ENCODE peak calls at places on chromosomes 13 and 19, in ten cellular contexts. One of them, this sample, is unnamed.

GRCh38 chr19:10372698-10373097 is 7.7 kb downstream of the TYK2 start:
- DNase-seq in AG04450: no peak
- DNase-seq in tibial nerve: no peak
- DNase-seq in fibroblast of the aortic adventitia: no peak
- DNase-seq in heart left ventricle: no peak
- DNase-seq in fibroblast of mammary gland: no peak
- DNase-seq in CD4-positive, alpha-beta T cell: no peak
- DNase-seq in AG09309: no peak
- DNase-seq in fibroblast of lung: no peak
- DNase-seq in cardiac muscle cell: no peak
- DNase-seq in this sample: no peak

GRCh38 chr13:100394005-100394695 is 194.4 kb downstream of the GGACT start:
- DNase-seq in AG04450: peak
- DNase-seq in tibial nerve: peak
- DNase-seq in fibroblast of the aortic adventitia: peak
- DNase-seq in heart left ventricle: no peak
- DNase-seq in fibroblast of mammary gland: peak
- DNase-seq in CD4-positive, alpha-beta T cell: no peak
- DNase-seq in AG09309: peak
- DNase-seq in fibroblast of lung: peak
- DNase-seq in cardiac muscle cell: peak
- DNase-seq in this sample: no peak

GRCh38 chr19:38745316-38745715 is 1.0 kb upstream of the CAPN12 start:
- DNase-seq in AG04450: no peak
- DNase-seq in tibial nerve: no peak
- DNase-seq in fibroblast of the aortic adventitia: no peak
- DNase-seq in heart left ventricle: no peak
- DNase-seq in fibroblast of mammary gland: no peak
- DNase-seq in CD4-positive, alpha-beta T cell: no peak
- DNase-seq in AG09309: no peak
- DNase-seq in fibroblast of lung: no peak
- DNase-seq in cardiac muscle cell: no peak
- DNase-seq in this sample: no peak

GRCh38 chr19:5005096-5005495 is 36.2 kb downstream of the KDM4B start:
- DNase-seq in AG04450: no peak
- DNase-seq in tibial nerve: no peak
- DNase-seq in fibroblast of the aortic adventitia: no peak
- DNase-seq in heart left ventricle: no peak
- DNase-seq in fibroblast of mammary gland: no peak
- DNase-seq in CD4-positive, alpha-beta T cell: no peak
- DNase-seq in AG09309: no peak
- DNase-seq in fibroblast of lung: no peak
- DNase-seq in cardiac muscle cell: no peak
- DNase-seq in this sample: no peak

GRCh38 chr19:29714953-29715694 is at the start of gene C19orf12:
- DNase-seq in AG04450: no peak
- DNase-seq in tibial nerve: no peak
- DNase-seq in fibroblast of the aortic adventitia: peak
- DNase-seq in heart left ventricle: peak
- DNase-seq in fibroblast of mammary gland: peak
- DNase-seq in CD4-positive, alpha-beta T cell: peak
- DNase-seq in AG09309: no peak
- DNase-seq in fibroblast of lung: peak
- DNase-seq in cardiac muscle cell: peak
- DNase-seq in this sample: no peak

GRCh38 chr19:55275851-55276719 is 3.8 kb downstream of the HSPBP1 start:
- DNase-seq in AG04450: no peak
- DNase-seq in tibial nerve: no peak
- DNase-seq in fibroblast of the aortic adventitia: no peak
- DNase-seq in heart left ventricle: no peak
- DNase-seq in fibroblast of mammary gland: no peak
- DNase-seq in CD4-positive, alpha-beta T cell: no peak
- DNase-seq in AG09309: no peak
- DNase-seq in fibroblast of lung: no peak
- DNase-seq in cardiac muscle cell: no peak
- DNase-seq in this sample: no peak

GRCh38 chr19:17920527-17920926 is 12.3 kb upstream of the CCDC124 start:
- DNase-seq in AG04450: no peak
- DNase-seq in tibial nerve: no peak
- DNase-seq in fibroblast of the aortic adventitia: no peak
- DNase-seq in heart left ventricle: no peak
- DNase-seq in fibroblast of mammary gland: no peak
- DNase-seq in CD4-positive, alpha-beta T cell: no peak
- DNase-seq in AG09309: no peak
- DNase-seq in fibroblast of lung: no peak
- DNase-seq in cardiac muscle cell: no peak
- DNase-seq in this sample: no peak

GRCh38 chr19:48963371-48964204 is 1.5 kb upstream of the FTL start:
- DNase-seq in AG04450: no peak
- DNase-seq in tibial nerve: peak
- DNase-seq in fibroblast of the aortic adventitia: peak
- DNase-seq in heart left ventricle: peak
- DNase-seq in fibroblast of mammary gland: peak
- DNase-seq in CD4-positive, alpha-beta T cell: peak
- DNase-seq in AG09309: no peak
- DNase-seq in fibroblast of lung: peak
- DNase-seq in cardiac muscle cell: peak
- DNase-seq in this sample: no peak

GRCh38 chr13:104414181-104414580 is 1348.0 kb upstream of the SLC10A2 start:
- DNase-seq in AG04450: no peak
- DNase-seq in tibial nerve: no peak
- DNase-seq in fibroblast of the aortic adventitia: no peak
- DNase-seq in heart left ventricle: no peak
- DNase-seq in fibroblast of mammary gland: no peak
- DNase-seq in CD4-positive, alpha-beta T cell: no peak
- DNase-seq in AG09309: no peak
- DNase-seq in fibroblast of lung: no peak
- DNase-seq in cardiac muscle cell: no peak
- DNase-seq in this sample: no peak

GRCh38 chr13:93309886-93310520 is 83.4 kb downstream of the GPC6 start:
- DNase-seq in AG04450: no peak
- DNase-seq in tibial nerve: no peak
- DNase-seq in fibroblast of the aortic adventitia: peak
- DNase-seq in heart left ventricle: no peak
- DNase-seq in fibroblast of mammary gland: peak
- DNase-seq in CD4-positive, alpha-beta T cell: no peak
- DNase-seq in AG09309: peak
- DNase-seq in fibroblast of lung: peak
- DNase-seq in cardiac muscle cell: peak
- DNase-seq in this sample: peak

GRCh38 chr19:41376241-41376997 is at the start of gene TMEM91:
- DNase-seq in AG04450: no peak
- DNase-seq in tibial nerve: peak
- DNase-seq in fibroblast of the aortic adventitia: peak
- DNase-seq in heart left ventricle: peak
- DNase-seq in fibroblast of mammary gland: peak
- DNase-seq in CD4-positive, alpha-beta T cell: peak
- DNase-seq in AG09309: no peak
- DNase-seq in fibroblast of lung: no peak
- DNase-seq in cardiac muscle cell: peak
- DNase-seq in this sample: no peak

GRCh38 chr13:108921238-108921637 is 291.8 kb downstream of the MYO16 start:
- DNase-seq in AG04450: no peak
- DNase-seq in tibial nerve: no peak
- DNase-seq in fibroblast of the aortic adventitia: no peak
- DNase-seq in heart left ventricle: no peak
- DNase-seq in fibroblast of mammary gland: no peak
- DNase-seq in CD4-positive, alpha-beta T cell: no peak
- DNase-seq in AG09309: no peak
- DNase-seq in fibroblast of lung: no peak
- DNase-seq in cardiac muscle cell: no peak
- DNase-seq in this sample: no peak

GRCh38 chr19:45816236-45817009 is 1.3 kb upstream of the RSPH6A start:
- DNase-seq in AG04450: no peak
- DNase-seq in tibial nerve: no peak
- DNase-seq in fibroblast of the aortic adventitia: no peak
- DNase-seq in heart left ventricle: no peak
- DNase-seq in fibroblast of mammary gland: no peak
- DNase-seq in CD4-positive, alpha-beta T cell: no peak
- DNase-seq in AG09309: no peak
- DNase-seq in fibroblast of lung: no peak
- DNase-seq in cardiac muscle cell: no peak
- DNase-seq in this sample: no peak

GRCh38 chr13:72164811-72165210 is 297.8 kb upstream of the DACH1 start:
- DNase-seq in AG04450: no peak
- DNase-seq in tibial nerve: no peak
- DNase-seq in fibroblast of the aortic adventitia: no peak
- DNase-seq in heart left ventricle: no peak
- DNase-seq in fibroblast of mammary gland: no peak
- DNase-seq in CD4-positive, alpha-beta T cell: no peak
- DNase-seq in AG09309: no peak
- DNase-seq in fibroblast of lung: peak
- DNase-seq in cardiac muscle cell: no peak
- DNase-seq in this sample: no peak

GRCh38 chr13:72166102-72166660 is 299.2 kb upstream of the DACH1 start:
- DNase-seq in AG04450: no peak
- DNase-seq in tibial nerve: no peak
- DNase-seq in fibroblast of the aortic adventitia: no peak
- DNase-seq in heart left ventricle: no peak
- DNase-seq in fibroblast of mammary gland: no peak
- DNase-seq in CD4-positive, alpha-beta T cell: no peak
- DNase-seq in AG09309: no peak
- DNase-seq in fibroblast of lung: peak
- DNase-seq in cardiac muscle cell: no peak
- DNase-seq in this sample: no peak

GRCh38 chr13:72163671-72164070 is 296.7 kb upstream of the DACH1 start:
- DNase-seq in AG04450: no peak
- DNase-seq in tibial nerve: no peak
- DNase-seq in fibroblast of the aortic adventitia: no peak
- DNase-seq in heart left ventricle: no peak
- DNase-seq in fibroblast of mammary gland: no peak
- DNase-seq in CD4-positive, alpha-beta T cell: no peak
- DNase-seq in AG09309: no peak
- DNase-seq in fibroblast of lung: peak
- DNase-seq in cardiac muscle cell: no peak
- DNase-seq in this sample: peak

DNA sequence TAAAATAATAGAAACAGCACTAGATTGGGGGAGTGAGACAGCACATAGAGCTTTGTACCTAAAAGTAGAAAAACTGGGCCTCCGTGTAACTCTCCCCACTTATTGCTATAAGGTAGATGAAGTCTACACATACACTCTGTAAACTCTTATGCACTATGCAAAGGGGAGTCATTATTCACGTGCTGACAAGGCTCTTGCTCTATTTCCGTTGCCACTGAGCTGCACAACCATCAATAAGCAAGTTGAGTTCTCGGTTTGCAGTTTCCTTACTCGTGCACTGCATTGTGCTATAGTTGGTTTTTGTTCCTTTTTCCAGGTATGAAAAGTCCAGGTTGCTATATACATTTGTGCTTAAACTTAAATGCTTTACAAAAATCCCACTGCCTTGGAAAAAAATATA is 294.0 kb upstream of the DACH1 start:
- DNase-seq in AG04450: no peak
- DNase-seq in tibial nerve: no peak
- DNase-seq in fibroblast of the aortic adventitia: no peak
- DNase-seq in heart left ventricle: no peak
- DNase-seq in fibroblast of mammary gland: no peak
- DNase-seq in CD4-positive, alpha-beta T cell: no peak
- DNase-seq in AG09309: no peak
- DNase-seq in fibroblast of lung: no peak
- DNase-seq in cardiac muscle cell: no peak
- DNase-seq in this sample: no peak
- TF ChIP-seq CTCF in AG04450: no peak
- TF ChIP-seq CTCF in tibial nerve: no peak
- TF ChIP-seq CTCF in fibroblast of the aortic adventitia: no peak
- TF ChIP-seq CTCF in heart left ventricle: no peak
- TF ChIP-seq CTCF in fibroblast of mammary gland: no peak
- TF ChIP-seq CTCF in CD4-positive, alpha-beta T cell: no peak
- TF ChIP-seq CTCF in AG09309: no peak
- TF ChIP-seq CTCF in fibroblast of lung: no peak
- TF ChIP-seq CTCF in cardiac muscle cell: no peak
- TF ChIP-seq CTCF in this sample: no peak

GRCh38 chr13:72648513-72649065 is 78.8 kb downstream of the MZT1 start:
- DNase-seq in AG04450: no peak
- DNase-seq in tibial nerve: no peak
- DNase-seq in fibroblast of the aortic adventitia: no peak
- DNase-seq in heart left ventricle: no peak
- DNase-seq in fibroblast of mammary gland: no peak
- DNase-seq in CD4-positive, alpha-beta T cell: no peak
- DNase-seq in AG09309: no peak
- DNase-seq in fibroblast of lung: no peak
- DNase-seq in cardiac muscle cell: peak
- DNase-seq in this sample: no peak
- TF ChIP-seq CTCF in AG04450: peak
- TF ChIP-seq CTCF in tibial nerve: no peak
- TF ChIP-seq CTCF in fibroblast of the aortic adventitia: no peak
- TF ChIP-seq CTCF in heart left ventricle: no peak
- TF ChIP-seq CTCF in fibroblast of mammary gland: no peak
- TF ChIP-seq CTCF in CD4-positive, alpha-beta T cell: no peak
- TF ChIP-seq CTCF in AG09309: no peak
- TF ChIP-seq CTCF in fibroblast of lung: peak
- TF ChIP-seq CTCF in cardiac muscle cell: peak
- TF ChIP-seq CTCF in this sample: peak

DNA sequence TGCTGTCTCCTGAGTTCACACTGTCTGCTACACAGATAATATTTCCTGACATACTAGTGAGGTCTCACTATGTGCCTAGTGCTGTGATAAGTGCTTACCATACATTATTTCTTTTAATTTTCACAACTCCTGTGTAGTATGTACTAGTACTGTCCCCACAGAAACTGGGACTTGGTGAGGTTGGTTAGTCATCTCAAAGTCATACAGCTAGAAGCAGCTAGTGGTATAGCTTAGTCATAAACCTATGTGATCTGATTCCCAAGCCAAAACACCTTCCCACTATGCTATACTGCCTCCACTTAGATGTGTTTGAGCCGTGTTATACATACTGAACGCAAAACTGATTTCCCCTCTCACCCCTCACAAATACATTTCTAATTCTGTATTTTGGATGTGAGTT is 10.5 kb downstream of the MTMR6 start:
- DNase-seq in AG04450: no peak
- DNase-seq in tibial nerve: no peak
- DNase-seq in fibroblast of the aortic adventitia: no peak
- DNase-seq in heart left ventricle: no peak
- DNase-seq in fibroblast of mammary gland: peak
- DNase-seq in CD4-positive, alpha-beta T cell: no peak
- DNase-seq in AG09309: no peak
- DNase-seq in fibroblast of lung: peak
- DNase-seq in cardiac muscle cell: no peak
- DNase-seq in this sample: no peak
- TF ChIP-seq CTCF in AG04450: no peak
- TF ChIP-seq CTCF in tibial nerve: no peak
- TF ChIP-seq CTCF in fibroblast of the aortic adventitia: no peak
- TF ChIP-seq CTCF in heart left ventricle: no peak
- TF ChIP-seq CTCF in fibroblast of mammary gland: no peak
- TF ChIP-seq CTCF in CD4-positive, alpha-beta T cell: no peak
- TF ChIP-seq CTCF in AG09309: no peak
- TF ChIP-seq CTCF in fibroblast of lung: no peak
- TF ChIP-seq CTCF in cardiac muscle cell: no peak
- TF ChIP-seq CTCF in this sample: no peak

DNA sequence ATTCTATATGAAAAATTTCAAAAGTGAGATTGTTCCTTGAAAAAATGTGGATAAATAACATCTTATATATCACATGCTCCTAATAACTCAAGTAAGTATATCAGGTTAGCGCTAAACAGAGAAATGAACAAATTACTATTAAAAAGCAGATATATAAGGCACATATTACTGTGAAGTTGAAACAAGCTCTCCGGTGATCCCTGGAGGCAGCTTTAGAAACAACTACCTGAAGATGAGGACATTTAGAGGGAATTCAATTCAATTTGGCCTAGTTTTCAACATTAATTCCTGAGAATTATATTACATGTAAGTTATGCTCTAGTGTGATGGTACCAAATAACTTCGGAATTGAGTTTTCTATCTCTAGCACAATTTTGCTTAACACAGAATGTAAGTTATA is 1373.6 kb upstream of the SPRY2 start:
- DNase-seq in AG04450: no peak
- DNase-seq in tibial nerve: no peak
- DNase-seq in fibroblast of the aortic adventitia: no peak
- DNase-seq in heart left ventricle: no peak
- DNase-seq in fibroblast of mammary gland: no peak
- DNase-seq in CD4-positive, alpha-beta T cell: no peak
- DNase-seq in AG09309: no peak
- DNase-seq in fibroblast of lung: no peak
- DNase-seq in cardiac muscle cell: no peak
- DNase-seq in this sample: no peak
- TF ChIP-seq CTCF in AG04450: no peak
- TF ChIP-seq CTCF in tibial nerve: no peak
- TF ChIP-seq CTCF in fibroblast of the aortic adventitia: no peak
- TF ChIP-seq CTCF in heart left ventricle: no peak
- TF ChIP-seq CTCF in fibroblast of mammary gland: no peak
- TF ChIP-seq CTCF in CD4-positive, alpha-beta T cell: no peak
- TF ChIP-seq CTCF in AG09309: no peak
- TF ChIP-seq CTCF in fibroblast of lung: no peak
- TF ChIP-seq CTCF in cardiac muscle cell: no peak
- TF ChIP-seq CTCF in this sample: peak